ENCODE peak calls at places on chromosomes 11 and 22, in seven cellular contexts. F is esophagus squamous epithelium; E is heart right ventricle; B is PC-3; X is astrocyte of the spinal cord; V is activated CD4-positive, alpha-beta T cell treated with anti-CD3 and anti-CD28 coated beads, Interleukin-2, amount 50 U/mL, for 1 hour; T is GM12892. D is an unnamed sample.

GRCh38 chr11:11115475-11115874 is 237.6 kb downstream of the CSNK2A3 start:
- DNase-seq in E (no peak), V (no peak), T (no peak), B (no peak), F (no peak), X (no peak), D (no peak)

GRCh38 chr22:49959782-49960158 is 802 bp upstream of the PIM3 start:
- DNase-seq in B (peak; percentile 69), F (no peak), X (no peak), V (no peak), T (no peak), E (peak; percentile 59), D (no peak)

GRCh38 chr11:14619580-14619979 is 24.0 kb upstream of the PDE3B start:
- DNase-seq in B (no peak), T (no peak), X (no peak), E (no peak), V (no peak), F (no peak), D (no peak)

GRCh38 chr11:6353367-6353987 is 33.2 kb upstream of the CAVIN3 start:
- DNase-seq in E (no peak), V (peak; percentile 45), F (no peak), T (peak; percentile 41), B (peak; percentile 68), X (peak; percentile 37), D (peak; percentile 35)

GRCh38 chr22:50599816-50600454 is 658 bp upstream of the MAPK8IP2 start:
- DNase-seq in B (peak; percentile 14), E (peak; percentile 68), V (peak; percentile 67), X (no peak), T (peak; percentile 82), F (no peak), D (peak; percentile 51)

GRCh38 chr11:61357894-61358239 is 3.8 kb downstream of the CYB561A3 start:
- DNase-seq in V (no peak), X (no peak), F (no peak), E (no peak), T (no peak), B (no peak), D (no peak)

GRCh38 chr22:38226853-38227649 is 25.3 kb downstream of the MAFF start:
- DNase-seq in F (no peak), V (no peak), B (no peak), X (no peak), E (no peak), T (no peak), D (no peak)

GRCh38 chr11:43567396-43567975 is 113.1 kb upstream of the HSD17B12 start:
- DNase-seq in X (peak; percentile 51), T (no peak), V (no peak), F (no peak), E (no peak), B (peak; percentile 63), D (no peak)

GRCh38 chr11:76598426-76598839 is 72.1 kb downstream of the LRRC32 start:
- DNase-seq in V (no peak), B (peak; percentile 59), X (peak; percentile 51), T (peak; percentile 50), E (peak; percentile 51), F (no peak), D (no peak)

D was measured in central memory CD4-positive, alpha-beta T cell.